ENCODE peak calls at places on chromosomes 7 and 10, in four cellular contexts. W is PC-3, Q is H9, B is neural progenitor cell. K is an unnamed sample.

GRCh38 chr7:158137516-158138328 is 449.9 kb downstream of the PTPRN2 start:
- DNase-seq in W (no peak), B (no peak), Q (no peak), K (no peak)

GRCh38 chr10:122503004-122503403 is 41.7 kb downstream of the HTRA1 start:
- DNase-seq in Q (no peak), W (no peak), B (no peak), K (no peak)

GRCh38 chr7:142854505-142855400 is at the start of gene EPHB6:
- DNase-seq in B (peak), W (peak), Q (peak), K (peak)

GRCh38 chr10:116690356-116691078 is 51.8 kb downstream of the HSPA12A start:
- DNase-seq in B (peak), W (peak), Q (peak), K (peak)

GRCh38 chr7:27895553-27895952 is 155.6 kb downstream of the TAX1BP1 start:
- DNase-seq in Q (no peak), W (no peak), B (no peak), K (no peak)

GRCh38 chr7:137681657-137682562 is 164.9 kb downstream of the DGKI start:
- DNase-seq in Q (no peak), B (no peak), W (peak), K (peak)

GRCh38 chr10:72802291-72803118 is 91.0 kb upstream of the OIT3 start:
- DNase-seq in Q (no peak), B (no peak), W (peak), K (peak)

GRCh38 chr7:100221767-100222444 is 2.2 kb downstream of the PVRIG start:
- DNase-seq in W (no peak), Q (no peak), B (no peak), K (no peak)

GRCh38 chr7:34277016-34277800 is 371.9 kb downstream of the BMPER start:
- DNase-seq in Q (no peak), W (peak), B (peak), K (peak)

GRCh38 chr10:71323407-71323806 is 4.3 kb downstream of the SLC29A3 start:
- DNase-seq in B (no peak), Q (no peak), W (no peak), K (peak)

GRCh38 chr10:133464582-133465031 is 10.9 kb downstream of the SCART1 start:
- DNase-seq in W (no peak), B (no peak), Q (no peak), K (no peak)

GRCh38 chr7:32316831-32317230 is 173.3 kb downstream of the LSM5 start:
- DNase-seq in Q (no peak), W (no peak), B (no peak), K (no peak)

GRCh38 chr10:234708-235406 is 99.6 kb downstream of the ZMYND11 start:
- DNase-seq in W (no peak), B (no peak), Q (no peak), K (peak)

GRCh38 chr7:86226191-86226590 is 417.5 kb upstream of the GRM3 start:
- DNase-seq in W (no peak), Q (no peak), B (no peak), K (no peak)

GRCh38 chr10:28624351-28624750 is 53.0 kb upstream of the BAMBI start:
- DNase-seq in B (no peak), Q (no peak), W (no peak), K (no peak)

GRCh38 chr10:48306870-48307531 is 524 bp downstream of the MAPK8 start:
- DNase-seq in B (peak), Q (no peak), W (peak), K (peak)

GRCh38 chr10:4851846-4852245 is 25.8 kb downstream of the AKR1E2 start:
- DNase-seq in Q (no peak), B (no peak), W (no peak), K (peak)

GRCh38 chr10:68333905-68334431 is 1.2 kb upstream of the PBLD start:
- DNase-seq in B (no peak), W (no peak), Q (no peak), K (no peak)

GRCh38 chr10:117463545-117463920 is 79.0 kb upstream of the EMX2 start:
- DNase-seq in W (no peak), Q (no peak), B (no peak), K (no peak)

GRCh38 chr7:24781106-24781505 is 23.8 kb upstream of the GSDME start:
- DNase-seq in W (no peak), B (no peak), Q (no peak), K (no peak)

GRCh38 chr7:142384508-142384922 is 126.7 kb upstream of the PRSS58 start:
- DNase-seq in Q (no peak), B (no peak), W (peak), K (peak)

GRCh38 chr7:107442678-107443077 is 27.2 kb upstream of the GPR22 start:
- DNase-seq in W (no peak), B (no peak), Q (no peak), K (no peak)

GRCh38 chr7:103718482-103719415 is 270.7 kb downstream of the RELN start:
- DNase-seq in W (peak), B (no peak), Q (no peak), K (no peak)

GRCh38 chr7:5422324-5423271 is 1.0 kb downstream of the TNRC18 start:
- DNase-seq in B (peak), Q (no peak), W (peak), K (peak)

GRCh38 chr7:101017099-101017777 is 2.6 kb upstream of the MUC17 start:
- DNase-seq in W (peak), B (peak), Q (peak), K (peak)

GRCh38 chr7:42283553-42283952 is 46.5 kb upstream of the GLI3 start:
- DNase-seq in Q (no peak), B (no peak), W (peak), K (no peak)

GRCh38 chr10:86535057-86535882 is 13.7 kb upstream of the WAPL start:
- DNase-seq in W (peak), Q (peak), B (peak), K (peak)

GRCh38 chr10:1266033-1266802 is 210.0 kb downstream of the WDR37 start:
- DNase-seq in B (no peak), W (no peak), Q (no peak), K (no peak)

GRCh38 chr10:92184977-92185376 is 105.9 kb downstream of the CPEB3 start:
- DNase-seq in W (no peak), Q (no peak), B (no peak), K (no peak)

GRCh38 chr10:118543714-118544400 is 51.6 kb downstream of the PRLHR start:
- DNase-seq in Q (peak), W (peak), B (peak), K (no peak)

GRCh38 chr7:135761751-135762488 is 13.3 kb upstream of the FAM180A start:
- DNase-seq in Q (no peak), B (no peak), W (no peak), K (peak)

GRCh38 chr10:111023060-111023459 is 53.8 kb upstream of the ADRA2A start:
- DNase-seq in W (no peak), Q (no peak), B (no peak), K (no peak)

GRCh38 chr7:7639847-7640220 is 718 bp upstream of the UMAD1 start:
- DNase-seq in Q (no peak), W (peak), B (no peak), K (peak)

GRCh38 chr7:98216941-98217622 is 5.8 kb downstream of the BHLHA15 start:
- DNase-seq in B (no peak), Q (no peak), W (no peak), K (no peak)

GRCh38 chr10:131729361-131729760 is 171.4 kb upstream of the PPP2R2D start:
- DNase-seq in Q (peak), W (no peak), B (peak), K (no peak)

GRCh38 chr10:125640609-125641008 is 42.4 kb downstream of the TEX36 start:
- DNase-seq in Q (no peak), B (no peak), W (no peak), K (no peak)

GRCh38 chr10:89837173-89838001 is 136.0 kb downstream of the KIF20B start:
- DNase-seq in B (no peak), W (peak), Q (no peak), K (peak)
- H3K9ac ChIP-seq in B (no peak), W (peak), Q (no peak), K (peak)

GRCh38 chr7:94907420-94908203 is at the start of gene PPP1R9A:
- DNase-seq in Q (peak), B (peak), W (peak), K (peak)
- H3K9ac ChIP-seq in Q (peak), B (peak), W (peak), K (peak)

GRCh38 chr7:47512481-47513176 is 69.3 kb downstream of the TNS3 start:
- DNase-seq in B (no peak), Q (no peak), W (peak), K (no peak)

GRCh38 chr7:47514818-47515217 is 67.1 kb downstream of the TNS3 start:
- DNase-seq in B (no peak), W (no peak), Q (no peak), K (peak)

GRCh38 chr7:47515305-47515834 is 66.5 kb downstream of the TNS3 start:
- DNase-seq in Q (no peak), W (no peak), B (no peak), K (no peak)

GRCh38 chr7:47514367-47514766 is 67.5 kb downstream of the TNS3 start:
- DNase-seq in Q (no peak), B (no peak), W (no peak), K (no peak)

GRCh38 chr7:47513741-47514241 is 68.1 kb downstream of the TNS3 start:
- DNase-seq in W (peak), Q (no peak), B (peak), K (peak)
- H3K9ac ChIP-seq in W (no peak), Q (no peak), B (no peak), K (no peak)

DNA sequence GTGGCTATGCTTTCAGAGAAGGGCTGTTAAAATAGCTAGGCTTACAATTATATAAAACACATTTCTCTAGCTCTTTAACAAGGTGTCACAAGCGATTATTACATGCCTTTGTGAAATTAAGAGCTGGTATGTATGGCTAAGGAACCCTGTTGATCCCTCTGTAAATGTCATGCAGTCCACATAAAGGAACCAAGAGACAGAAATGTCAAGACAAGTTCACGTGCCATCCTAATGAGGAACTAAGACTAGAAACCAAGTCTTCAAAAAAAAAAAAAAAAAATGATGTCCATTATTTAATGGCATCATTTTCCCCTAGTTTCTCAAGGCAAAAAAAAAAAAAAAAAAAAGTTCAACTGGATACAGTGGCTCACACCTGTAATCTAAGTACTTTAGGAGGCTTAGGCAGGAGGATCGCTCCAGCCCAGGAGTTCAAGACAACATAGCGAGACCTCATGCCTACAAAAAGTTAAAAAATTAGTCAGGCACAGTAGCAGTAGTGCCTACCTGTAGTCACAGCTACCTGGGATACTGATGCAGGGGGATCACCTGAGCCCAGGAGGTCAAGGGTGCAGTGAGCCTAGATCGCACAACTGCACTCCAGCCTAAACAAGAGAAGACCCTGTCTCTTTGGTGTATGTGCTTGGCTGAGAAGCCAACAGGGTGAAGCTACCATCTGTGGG is 63.4 kb downstream of the SRPK2 start:
- DNase-seq in W (no peak), B (no peak), Q (no peak), K (no peak)
- H3K9ac ChIP-seq in W (no peak), B (no peak), Q (no peak), K (no peak)

GRCh38 chr7:45646207-45646821 is 72.1 kb downstream of the ADCY1 start:
- DNase-seq in W (no peak), Q (no peak), B (no peak), K (no peak)

GRCh38 chr7:45646996-45647411 is 72.8 kb downstream of the ADCY1 start:
- DNase-seq in W (no peak), B (no peak), Q (no peak), K (no peak)

GRCh38 chr7:45648671-45648995 is 74.5 kb downstream of the ADCY1 start:
- DNase-seq in B (no peak), W (no peak), Q (no peak), K (no peak)

GRCh38 chr7:45647967-45648670 is 74.0 kb downstream of the ADCY1 start:
- DNase-seq in B (no peak), W (no peak), Q (no peak), K (no peak)

GRCh38 chr7:45647426-45647825 is 73.3 kb downstream of the ADCY1 start:
- DNase-seq in W (no peak), Q (no peak), B (no peak), K (no peak)
- H3K9ac ChIP-seq in W (no peak), Q (no peak), B (no peak), K (no peak)

GRCh38 chr7:131042269-131043160 is 285.2 kb upstream of the MKLN1 start:
- DNase-seq in W (no peak), B (peak), Q (peak), K (no peak)

GRCh38 chr7:131039836-131040235 is 287.8 kb upstream of the MKLN1 start:
- DNase-seq in W (no peak), B (no peak), Q (no peak), K (no peak)

GRCh38 chr7:131038153-131038552 is 289.5 kb upstream of the MKLN1 start:
- DNase-seq in B (no peak), Q (no peak), W (no peak), K (no peak)

GRCh38 chr7:131039355-131039762 is 288.3 kb upstream of the MKLN1 start:
- DNase-seq in W (no peak), B (no peak), Q (no peak), K (peak)

GRCh38 chr7:131040467-131040932 is 287.2 kb upstream of the MKLN1 start:
- DNase-seq in W (peak), Q (peak), B (peak), K (peak)
- H3K9ac ChIP-seq in W (no peak), Q (no peak), B (no peak), K (no peak)

DNA sequence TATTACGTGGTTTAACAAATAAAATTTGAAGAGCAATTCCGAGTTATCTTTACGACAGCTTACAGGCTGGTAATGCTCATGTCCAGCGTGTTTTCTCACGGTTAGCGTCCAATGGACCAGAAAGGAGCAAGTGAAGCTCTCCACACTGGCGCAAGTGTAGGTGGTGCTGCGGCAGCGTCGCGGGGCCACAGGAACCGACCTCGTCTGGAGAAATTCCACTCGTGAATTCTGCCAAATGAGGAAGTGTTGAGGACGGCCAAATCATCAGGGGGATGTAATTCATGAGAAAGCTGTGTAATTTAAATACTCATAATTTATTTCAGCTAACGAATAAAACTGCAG is 350 bp upstream of the ZNF37A start:
- DNase-seq in B (no peak), Q (no peak), W (no peak), K (no peak)
- H3K9ac ChIP-seq in B (no peak), Q (no peak), W (no peak), K (no peak)

GRCh38 chr10:70135046-70135445 is 2.4 kb upstream of the AIFM2 start:
- DNase-seq in B (no peak), Q (no peak), W (no peak), K (no peak)

GRCh38 chr10:70130878-70131559 is 1.6 kb downstream of the AIFM2 start:
- DNase-seq in W (peak), Q (no peak), B (no peak), K (peak)

GRCh38 chr10:70132098-70133029 is at the start of gene AIFM2:
- DNase-seq in W (peak), B (peak), Q (peak), K (peak)

GRCh38 chr10:70135684-70136083 is 3.1 kb upstream of the AIFM2 start:
- DNase-seq in B (no peak), W (no peak), Q (no peak), K (no peak)

DNA sequence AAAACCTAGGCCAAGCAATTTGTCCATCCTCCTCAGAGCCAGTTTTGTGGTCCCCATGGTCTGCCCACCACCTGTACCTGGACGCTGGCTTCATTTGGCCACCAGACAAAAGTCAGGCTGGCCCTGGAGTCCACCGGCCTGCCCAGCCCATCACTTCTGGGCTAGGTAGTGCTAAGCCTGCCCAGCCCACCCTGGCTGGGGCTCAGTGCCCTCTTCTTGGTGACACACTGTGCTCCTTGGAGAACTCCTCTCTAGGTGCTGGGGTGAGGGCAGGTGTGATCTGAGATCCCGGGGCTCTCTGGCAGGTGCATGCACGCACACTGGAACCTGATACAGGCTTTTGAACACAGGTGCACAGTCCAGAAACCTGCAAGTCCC is 1.1 kb downstream of the AIFM2 start:
- DNase-seq in B (no peak), W (no peak), Q (no peak), K (no peak)
- H3K9ac ChIP-seq in B (no peak), W (peak), Q (no peak), K (no peak)

GRCh38 chr10:17236468-17236886 is 8.4 kb downstream of the VIM start:
- DNase-seq in Q (no peak), W (no peak), B (no peak), K (no peak)

GRCh38 chr10:17233534-17233933 is 5.5 kb downstream of the VIM start:
- DNase-seq in W (no peak), Q (no peak), B (no peak), K (peak)

GRCh38 chr10:17234541-17234940 is 6.5 kb downstream of the VIM start:
- DNase-seq in B (no peak), W (no peak), Q (no peak), K (no peak)

GRCh38 chr10:17237163-17237562 is 9.1 kb downstream of the VIM start:
- DNase-seq in Q (no peak), W (no peak), B (peak), K (no peak)

DNA sequence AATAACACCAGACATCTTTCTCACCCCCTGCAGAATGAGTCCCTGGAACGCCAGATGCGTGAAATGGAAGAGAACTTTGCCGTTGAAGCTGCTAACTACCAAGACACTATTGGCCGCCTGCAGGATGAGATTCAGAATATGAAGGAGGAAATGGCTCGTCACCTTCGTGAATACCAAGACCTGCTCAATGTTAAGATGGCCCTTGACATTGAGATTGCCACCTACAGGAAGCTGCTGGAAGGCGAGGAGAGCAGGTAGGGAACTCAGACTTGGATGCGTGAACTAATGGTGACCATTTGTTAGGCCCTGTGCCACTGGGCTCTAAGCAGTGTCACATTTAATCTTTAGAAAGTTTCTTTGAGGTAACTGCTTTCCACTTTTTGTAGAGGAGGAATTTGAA is 7.1 kb downstream of the VIM start:
- DNase-seq in B (peak), W (no peak), Q (peak), K (no peak)
- H3K9ac ChIP-seq in B (no peak), W (no peak), Q (no peak), K (peak)